ENCODE peak calls at places on chromosomes 4 and X, in nine cellular contexts. N is activated CD8-positive, alpha-beta memory T cell treated with anti-CD3 and anti-CD28 coated beads, Interleukin-2, amount 50 U/mL, for 48 hours; J is kidney tubule cell; K is T-helper 2 cell treated with Interferon-gamma antibody and Interleukin-4, amounts not matched to agents 5 μg/mL and 100 μg/mL, for 36 hours; Q is frontal cortex; R is NB4; X is HT1080; D is HAP-1; C is NCI-H1417 treated with DMSO at 0.1 percent for 48 hours. Z is an unnamed sample.

GRCh38 chr4:73885570-73886230 is 16.5 kb downstream of the CXCL1 start:
- DNase-seq in N (no peak), J (peak; percentile 37), K (no peak), Q (no peak), R (no peak), X (peak; percentile 71), D (no peak), C (no peak), Z (no peak)

GRCh38 chr4:95410387-95411005 is 138.3 kb downstream of the UNC5C start:
- DNase-seq in N (no peak), J (no peak), K (no peak), Q (no peak), R (no peak), X (no peak), D (no peak), C (no peak), Z (no peak)

GRCh38 chr4:173797296-173797695 is 267.3 kb upstream of the HAND2 start:
- DNase-seq in N (no peak), J (no peak), K (no peak), Q (no peak), R (no peak), X (no peak), D (no peak), C (no peak), Z (no peak)

GRCh38 chrX:94204524-94204923 is 530.5 kb downstream of the FAM133A start:
- DNase-seq in N (no peak), J (no peak), K (no peak), Q (no peak), R (peak; percentile 1), X (no peak), D (peak; percentile 10), C (no peak), Z (no peak)

GRCh38 chr4:85905761-85906160 is 430.8 kb downstream of the ARHGAP24 start:
- DNase-seq in N (no peak), J (no peak), K (no peak), Q (no peak), R (no peak), X (no peak), D (no peak), C (peak; percentile 30), Z (no peak)

GRCh38 chr4:159871141-159871540 is 768.3 kb downstream of the RAPGEF2 start:
- DNase-seq in N (no peak), J (peak; percentile 39), K (no peak), Q (no peak), R (no peak), X (peak; percentile 58), D (no peak), C (no peak), Z (no peak)

GRCh38 chr4:3793545-3793944 is 27.4 kb downstream of the ADRA2C start:
- DNase-seq in N (no peak), J (no peak), K (no peak), Q (no peak), R (no peak), X (no peak), D (no peak), C (no peak), Z (no peak)

GRCh38 chrX:9682456-9682855 is 83.2 kb downstream of the GPR143 start:
- DNase-seq in N (no peak), J (peak; percentile 8), K (no peak), Q (peak; percentile 24), R (no peak), X (no peak), D (no peak), C (no peak), Z (no peak)

GRCh38 chr4:10731162-10731561 is 46.6 kb upstream of the CLNK start:
- DNase-seq in N (no peak), J (no peak), K (peak; percentile 36), Q (no peak), R (no peak), X (no peak), D (no peak), C (no peak), Z (no peak)

GRCh38 chr4:102387552-102388150 is 42.4 kb upstream of the SLC39A8 start:
- DNase-seq in N (no peak), J (no peak), K (no peak), Q (no peak), R (no peak), X (peak; percentile 1), D (no peak), C (no peak), Z (no peak)